ENCODE peak calls at places on chromosome 15, in eight cellular contexts. F is SJSA1, P is sigmoid colon, S is cardiac muscle cell, J is prostate gland, I is right lobe of liver, V is BE2C, N is OCI-LY7. W is an unnamed sample.

GRCh38 chr15:64773606-64774555 is 1.5 kb downstream of the RBPMS2 start:
- DNase-seq in V (no peak), F (no peak), J (no peak), I (no peak), N (no peak), P (peak; percentile 71), S (no peak), W (no peak)

GRCh38 chr15:68354923-68355322 is 77.0 kb downstream of the ITGA11 start:
- DNase-seq in F (peak; percentile 78), V (no peak), S (peak; percentile 71), I (no peak), N (no peak), J (no peak), P (no peak), W (peak; percentile 79)

GRCh38 chr15:87662575-87662974 is 594.0 kb downstream of the NTRK3 start:
- DNase-seq in I (no peak), N (no peak), P (no peak), J (no peak), S (no peak), V (no peak), F (no peak), W (no peak)

GRCh38 chr15:84731774-84732173 is 15.8 kb upstream of the SEC11A start:
- DNase-seq in I (no peak), P (no peak), F (no peak), S (peak; percentile 84), J (no peak), V (no peak), N (no peak), W (no peak)

GRCh38 chr15:70343961-70344360 is 246.2 kb upstream of the TLE3 start:
- DNase-seq in F (no peak), S (no peak), J (no peak), N (no peak), P (no peak), I (no peak), V (no peak), W (no peak)

GRCh38 chr15:101045835-101046691 is 126.9 kb downstream of the LRRK1 start:
- DNase-seq in S (no peak), P (peak; percentile 55), N (no peak), F (peak; percentile 18), V (peak; percentile 0), I (peak; percentile 34), J (no peak), W (no peak)

GRCh38 chr15:87777054-87777498 is 479.5 kb downstream of the NTRK3 start:
- DNase-seq in S (peak; percentile 42), F (no peak), V (no peak), P (no peak), I (no peak), N (no peak), J (no peak), W (no peak)

GRCh38 chr15:55977225-55977624 is 16.2 kb downstream of the NEDD4 start:
- DNase-seq in S (no peak), V (no peak), J (no peak), P (no peak), F (no peak), N (no peak), I (no peak), W (no peak)

GRCh38 chr15:60444289-60444912 is 34.5 kb downstream of the ICE2 start:
- DNase-seq in J (no peak), N (no peak), F (peak; percentile 28), V (no peak), P (no peak), S (peak; percentile 58), I (no peak), W (no peak)

GRCh38 chr15:98799461-98799971 is 151.2 kb downstream of the IGF1R start:
- DNase-seq in F (peak; percentile 31), N (no peak), P (no peak), I (no peak), J (no peak), S (peak; percentile 26), V (peak; percentile 53), W (peak; percentile 68)

GRCh38 chr15:74620636-74621545 is 5.3 kb downstream of the CLK3 start:
- DNase-seq in I (peak; percentile 94), S (peak; percentile 73), P (no peak), N (peak; percentile 82), J (peak; percentile 58), V (peak; percentile 83), F (peak; percentile 55), W (peak; percentile 52)

GRCh38 chr15:46616033-46616432 is 981.2 kb downstream of the SQOR start:
- DNase-seq in I (no peak), S (no peak), J (no peak), F (no peak), N (no peak), P (no peak), V (no peak), W (no peak)

GRCh38 chr15:60083318-60083717 is 79.2 kb downstream of the FOXB1 start:
- DNase-seq in I (no peak), F (peak; percentile 40), J (no peak), S (no peak), V (no peak), N (no peak), P (no peak), W (peak; percentile 57)

GRCh38 chr15:70316059-70316600 is 218.4 kb upstream of the TLE3 start:
- DNase-seq in N (no peak), I (no peak), J (no peak), S (peak; percentile 34), F (no peak), P (no peak), V (no peak), W (no peak)

GRCh38 chr15:101167791-101168462 is 83.9 kb downstream of the CHSY1 start:
- DNase-seq in V (peak; percentile 80), I (peak; percentile 60), N (no peak), J (peak; percentile 80), F (peak; percentile 67), S (peak; percentile 96), P (peak; percentile 79), W (peak; percentile 74)

GRCh38 chr15:51024735-51025453 is 69.8 kb downstream of the TNFAIP8L3 start:
- DNase-seq in P (no peak), I (no peak), N (no peak), F (no peak), V (no peak), J (peak; percentile 24), S (peak; percentile 48), W (no peak)

GRCh38 chr15:44275431-44275830 is 13.1 kb upstream of the GOLM2 start:
- DNase-seq in I (no peak), S (no peak), F (no peak), J (no peak), V (no peak), N (no peak), P (no peak), W (no peak)

GRCh38 chr15:41203395-41203794 is 27.2 kb downstream of the EXD1 start:
- DNase-seq in I (no peak), J (no peak), N (no peak), S (no peak), P (no peak), V (no peak), F (no peak), W (no peak)

GRCh38 chr15:57921371-57921770 is 144.1 kb downstream of the ALDH1A2 start:
- DNase-seq in F (no peak), P (no peak), I (no peak), V (peak; percentile 16), N (no peak), J (no peak), S (peak; percentile 28), W (no peak)

GRCh38 chr15:68578960-68579935 is at the start of gene CORO2B:
- DNase-seq in J (peak; percentile 6), V (peak; percentile 74), S (peak; percentile 59), F (no peak), P (no peak), I (no peak), N (peak; percentile 65), W (peak; percentile 39)

GRCh38 chr15:67194171-67195114 is 60.0 kb downstream of the AAGAB start:
- DNase-seq in S (no peak), P (no peak), I (no peak), J (no peak), F (no peak), V (no peak), N (no peak), W (no peak)

DNA sequence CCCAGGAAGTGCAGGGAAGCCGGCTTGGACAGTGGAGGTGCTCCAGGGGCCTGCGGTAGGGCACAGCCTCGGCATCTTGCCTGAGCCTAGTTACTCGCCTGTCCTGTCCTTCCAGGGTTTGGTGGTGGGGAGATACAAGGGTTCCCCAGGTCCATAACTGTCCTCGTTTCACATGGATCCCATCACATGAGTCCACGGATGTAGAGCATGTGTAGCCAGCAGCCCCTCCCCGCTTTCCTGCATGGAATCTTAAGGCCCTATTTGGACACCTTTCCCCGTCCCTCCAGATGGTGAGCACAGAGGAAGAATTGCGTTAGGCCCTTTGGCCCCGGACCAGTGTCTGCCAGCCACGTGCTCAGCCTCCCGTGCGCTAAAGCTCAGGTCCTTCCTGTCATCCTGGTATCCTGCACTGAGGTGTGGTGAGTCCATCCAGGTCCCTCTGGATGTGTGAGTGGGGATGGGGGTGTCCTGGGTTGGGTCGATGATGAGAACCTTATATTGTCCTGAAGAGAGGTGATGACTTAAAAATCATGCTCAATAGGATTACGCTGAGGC is 230.4 kb downstream of the SNRPN start:
- DNase-seq in S (no peak), J (no peak), I (peak; percentile 36), V (no peak), F (no peak), N (no peak), P (peak; percentile 27), W (no peak)
- H3K9me3 ChIP-seq in S (no peaks in the 10 kb centered on the region), J (no peaks in the 10 kb centered on the region), I (no peaks in the 10 kb centered on the region), V (peaks cover 2% of the 10 kb centered on the region), F (peaks cover 6% of the 10 kb centered on the region), N (no peaks in the 10 kb centered on the region), P (peaks cover 5% of the 10 kb centered on the region), W (no peaks in the 10 kb centered on the region)

DNA sequence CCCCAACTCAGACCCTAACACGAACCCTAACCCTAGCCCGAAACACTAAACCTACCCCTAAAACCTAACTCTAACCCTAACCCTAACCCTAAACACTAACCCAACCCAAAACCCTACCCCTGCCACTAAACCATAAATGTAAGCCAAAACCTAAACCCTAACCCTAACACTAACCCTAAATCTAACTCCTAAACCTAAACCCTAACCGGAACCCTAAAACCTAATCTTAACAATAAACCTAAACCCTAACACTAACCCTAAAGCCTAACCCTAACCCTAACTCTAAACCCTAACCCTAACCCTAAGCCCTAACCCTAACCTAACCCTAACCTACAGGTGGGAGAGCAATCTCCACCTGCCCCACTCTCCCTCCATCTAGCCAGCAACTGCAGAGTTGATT is 152.3 kb downstream of the OR4M2 start:
- DNase-seq in F (no peak), J (no peak), N (no peak), P (no peak), I (no peak), S (no peak), V (no peak), W (no peak)
- H3K9me3 ChIP-seq in F (no peaks in the 10 kb centered on the region), J (no peaks in the 10 kb centered on the region), N (no peaks in the 10 kb centered on the region), P (no peaks in the 10 kb centered on the region), I (no peaks in the 10 kb centered on the region), S (peaks cover 3% of the 10 kb centered on the region), V (no peaks in the 10 kb centered on the region), W (no peaks in the 10 kb centered on the region)

GRCh38 chr15:20659265-20659664 is 117.7 kb upstream of the GOLGA6L6 start:
- DNase-seq in S (no peak), N (no peak), I (no peak), F (no peak), J (no peak), V (no peak), P (no peak), W (no peak)
- H3K9me3 ChIP-seq in S (peaks cover 18% of the 10 kb centered on the region), N (no peaks in the 10 kb centered on the region), I (no peaks in the 10 kb centered on the region), F (no peaks in the 10 kb centered on the region), J (no peaks in the 10 kb centered on the region), V (no peaks in the 10 kb centered on the region), P (no peaks in the 10 kb centered on the region), W (no peaks in the 10 kb centered on the region)

DNA sequence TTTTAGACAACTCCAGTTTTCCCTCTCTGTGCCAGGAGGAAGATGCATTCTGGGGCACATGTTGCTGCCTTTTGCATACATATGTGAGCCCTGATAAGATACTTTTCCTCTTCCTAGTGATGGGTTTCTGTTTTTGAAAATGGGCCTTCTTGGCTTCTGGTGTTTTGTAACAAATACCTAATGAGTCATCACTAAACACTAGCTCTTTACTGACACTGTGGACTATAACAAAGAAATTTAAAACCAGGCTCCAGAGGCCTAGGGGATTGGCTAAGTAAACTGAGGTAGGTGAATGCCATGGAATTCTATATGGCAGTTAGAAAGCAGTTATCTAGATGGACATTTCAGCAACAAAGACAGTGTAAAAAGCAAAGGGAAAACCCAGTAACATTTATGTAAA is 93.4 kb upstream of the NR2E3 start:
- DNase-seq in P (no peak), J (no peak), S (peak; percentile 57), N (no peak), I (no peak), V (no peak), F (peak; percentile 45), W (no peak)
- H3K9me3 ChIP-seq in P (no peaks in the 10 kb centered on the region), J (no peaks in the 10 kb centered on the region), S (no peaks in the 10 kb centered on the region), N (no peaks in the 10 kb centered on the region), I (no peaks in the 10 kb centered on the region), V (no peaks in the 10 kb centered on the region), F (no peaks in the 10 kb centered on the region), W (no peaks in the 10 kb centered on the region)